ENCODE peak calls at places on chromosome 20, in five cellular contexts. C is pancreas, U is psoas muscle, J is GM12878, B is AG04450. I is an unnamed sample.

GRCh38 chr20:31605902-31606677 is 1.0 kb downstream of the ID1 start:
- DNase-seq in C (no peak), U (peak; percentile 56), J (no peak), B (no peak), I (no peak)

GRCh38 chr20:36929290-36929689 is 22.2 kb downstream of the SAMHD1 start:
- DNase-seq in C (no peak), U (no peak), J (no peak), B (no peak), I (no peak)

GRCh38 chr20:38270869-38271608 is 10.5 kb upstream of the KIAA1755 start:
- DNase-seq in C (no peak), U (peak; percentile 73), J (no peak), B (peak; percentile 92), I (peak; percentile 84)

GRCh38 chr20:49276895-49277785 is 717 bp downstream of the ZNFX1 start:
- DNase-seq in C (peak; percentile 44), U (peak; percentile 68), J (no peak), B (no peak), I (no peak)

GRCh38 chr20:59039233-59039632 is 3.4 kb downstream of the PRELID3B start:
- DNase-seq in C (no peak), U (no peak), J (no peak), B (no peak), I (no peak)

GRCh38 chr20:61524956-61525666 is 273.1 kb downstream of the CDH4 start:
- DNase-seq in C (no peak), U (no peak), J (no peak), B (no peak), I (no peak)

GRCh38 chr20:53831812-53832211 is 238.2 kb upstream of the ZNF217 start:
- DNase-seq in C (no peak), U (no peak), J (no peak), B (no peak), I (no peak)

GRCh38 chr20:1894471-1894950 is 696 bp upstream of the SIRPA start:
- DNase-seq in C (peak; percentile 43), U (peak; percentile 85), J (no peak), B (no peak), I (no peak)

GRCh38 chr20:4817230-4817671 is 95.5 kb downstream of the PRND start:
- DNase-seq in C (no peak), U (no peak), J (no peak), B (no peak), I (no peak)

GRCh38 chr20:47392015-47392720 is 35.7 kb upstream of the ZMYND8 start:
- DNase-seq in C (no peak), U (no peak), J (no peak), B (peak; percentile 82), I (peak; percentile 99)

GRCh38 chr20:7171911-7172310 is 404.4 kb downstream of the BMP2 start:
- DNase-seq in C (no peak), U (no peak), J (no peak), B (no peak), I (no peak)

GRCh38 chr20:11849976-11850670 is 67.6 kb upstream of the BTBD3 start:
- DNase-seq in C (no peak), U (peak; percentile 46), J (no peak), B (no peak), I (no peak)

GRCh38 chr20:40718214-40718949 is 29.3 kb upstream of the MAFB start:
- DNase-seq in C (no peak), U (no peak), J (no peak), B (no peak), I (no peak)

GRCh38 chr20:3175270-3175669 is 1.9 kb upstream of the LZTS3 start:
- DNase-seq in C (no peak), U (no peak), J (no peak), B (no peak), I (no peak)

GRCh38 chr20:37237656-37238055 is 24.0 kb downstream of the GHRH start:
- DNase-seq in C (no peak), U (no peak), J (no peak), B (no peak), I (no peak)

GRCh38 chr20:50274570-50275430 is 84.2 kb downstream of the CEBPB start:
- DNase-seq in C (no peak), U (peak; percentile 87), J (no peak), B (no peak), I (no peak)

GRCh38 chr20:2696646-2697045 is 4.1 kb downstream of the EBF4 start:
- DNase-seq in C (no peak), U (no peak), J (no peak), B (no peak), I (no peak)

GRCh38 chr20:48034754-48035153 is 249.5 kb upstream of the SULF2 start:
- DNase-seq in C (no peak), U (no peak), J (no peak), B (no peak), I (no peak)

GRCh38 chr20:2700913-2701620 is 8.5 kb downstream of the EBF4 start:
- DNase-seq in C (no peak), U (no peak), J (no peak), B (no peak), I (no peak)

GRCh38 chr20:45405566-45406259 is 2.4 kb upstream of the DBNDD2 start:
- DNase-seq in C (no peak), U (peak; percentile 63), J (no peak), B (no peak), I (no peak)

GRCh38 chr20:17530716-17531536 is at the start of gene BFSP1:
- DNase-seq in C (peak; percentile 84), U (peak; percentile 69), J (no peak), B (no peak), I (no peak)
- TF ChIP-seq CTCF in C (no peak), U (peak; percentile 7), J (no peak), B (no peak), I (no peak)

GRCh38 chr20:52812231-52812847 is 159.8 kb upstream of the TSHZ2 start:
- DNase-seq in C (no peak), U (no peak), J (no peak), B (no peak), I (no peak)
- TF ChIP-seq CTCF in C (no peak), U (no peak), J (no peak), B (no peak), I (no peak)

DNA sequence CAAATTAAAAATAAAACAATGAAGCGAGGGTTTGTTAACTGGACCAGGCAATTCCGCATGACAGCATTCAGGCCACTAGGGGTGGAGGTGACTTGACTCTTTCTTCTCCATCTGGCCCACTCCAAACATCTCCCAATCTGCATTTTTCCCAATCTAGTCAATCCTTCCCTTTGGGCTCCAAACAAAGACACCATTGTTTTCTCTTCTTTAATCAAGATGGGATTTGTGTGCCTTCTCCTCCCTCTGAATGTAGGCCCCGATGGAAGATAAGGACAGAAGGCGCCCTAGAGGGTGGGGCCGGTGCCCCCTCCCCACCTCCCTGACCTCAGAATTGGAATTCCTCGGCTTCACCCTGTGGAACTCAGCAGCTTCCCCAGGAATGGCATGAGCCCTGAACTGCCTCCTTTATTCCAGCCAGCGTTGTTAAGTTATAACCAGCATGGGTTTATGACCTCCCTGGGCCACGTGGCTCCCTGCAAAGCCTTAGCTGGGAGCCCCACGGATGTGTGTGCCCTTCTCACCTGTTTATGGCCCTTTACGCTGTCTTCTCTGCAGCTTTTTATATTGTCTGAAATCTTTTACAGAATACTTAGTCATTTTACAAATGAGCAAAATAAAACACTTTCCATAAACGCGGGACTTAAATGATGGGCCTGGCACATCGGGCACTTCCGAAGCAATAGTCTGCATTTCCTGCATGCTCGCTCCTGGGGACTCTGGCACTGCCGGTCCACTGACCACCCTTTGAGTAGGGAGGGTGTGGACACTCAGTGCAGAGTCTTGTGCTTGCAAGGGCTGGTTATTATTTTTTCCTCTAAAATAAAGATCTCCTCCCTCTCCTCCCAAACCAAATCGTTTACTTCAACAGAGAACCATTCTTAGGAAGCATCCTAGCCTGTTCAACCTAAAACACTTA is 24.5 kb downstream of the OVOL2 start:
- DNase-seq in C (no peak), U (no peak), J (no peak), B (no peak), I (no peak)
- TF ChIP-seq CTCF in C (no peak), U (no peak), J (no peak), B (no peak), I (no peak)

GRCh38 chr20:10178091-10178490 is 40.5 kb upstream of the SNAP25 start:
- DNase-seq in C (no peak), U (no peak), J (no peak), B (no peak), I (no peak)

GRCh38 chr20:10178727-10179313 is 39.8 kb upstream of the SNAP25 start:
- DNase-seq in C (no peak), U (no peak), J (no peak), B (no peak), I (no peak)

GRCh38 chr20:10177326-10177725 is 41.3 kb upstream of the SNAP25 start:
- DNase-seq in C (no peak), U (no peak), J (no peak), B (no peak), I (no peak)

GRCh38 chr20:10179574-10180298 is 38.9 kb upstream of the SNAP25 start:
- DNase-seq in C (no peak), U (no peak), J (no peak), B (no peak), I (no peak)
- TF ChIP-seq CTCF in C (no peak), U (peak; percentile 5), J (peak; percentile 33), B (peak; percentile 63), I (peak; percentile 62)

GRCh38 chr20:44056010-44056698 is 130.8 kb downstream of the JPH2 start:
- DNase-seq in C (no peak), U (no peak), J (no peak), B (no peak), I (no peak)
- TF ChIP-seq CTCF in C (no peak), U (peak; percentile 52), J (peak; percentile 38), B (peak; percentile 35), I (peak; percentile 51)

GRCh38 chr20:60294627-60295026 is 336.4 kb downstream of the CDH26 start:
- DNase-seq in C (no peak), U (no peak), J (no peak), B (no peak), I (no peak)

GRCh38 chr20:60297649-60298048 is 339.4 kb downstream of the CDH26 start:
- DNase-seq in C (no peak), U (no peak), J (no peak), B (no peak), I (no peak)

GRCh38 chr20:60295214-60295613 is 337.0 kb downstream of the CDH26 start:
- DNase-seq in C (no peak), U (no peak), J (no peak), B (no peak), I (no peak)

DNA sequence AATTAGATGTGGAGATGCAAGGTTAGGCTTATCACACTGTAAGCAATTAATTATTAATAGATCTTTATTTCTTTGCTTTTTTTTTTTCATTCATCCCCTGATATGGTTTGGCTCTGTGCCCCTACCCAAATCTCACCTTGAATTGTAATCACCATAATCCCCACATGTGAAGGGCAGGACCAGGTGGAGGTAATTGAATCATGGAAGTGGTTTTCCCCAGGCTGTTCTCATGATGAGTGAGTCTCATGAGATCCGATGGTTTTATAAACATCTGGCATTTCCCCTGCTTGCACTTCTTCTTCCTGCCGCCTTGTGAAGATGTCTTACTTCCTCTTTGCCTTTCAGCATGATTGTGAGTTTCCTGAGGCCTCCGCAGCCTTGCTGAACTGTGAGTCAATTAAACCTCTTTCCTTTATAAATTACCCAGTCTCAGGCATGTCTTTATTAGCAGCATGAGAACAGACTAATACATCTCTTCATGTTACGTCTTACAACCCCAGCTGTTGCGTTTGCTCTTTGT is 333.8 kb downstream of the CDH26 start:
- DNase-seq in C (no peak), U (no peak), J (no peak), B (no peak), I (no peak)
- TF ChIP-seq CTCF in C (no peak), U (no peak), J (no peak), B (no peak), I (no peak)

GRCh38 chr20:43189614-43190331 is at the start of gene PTPRT:
- DNase-seq in C (no peak), U (no peak), J (no peak), B (no peak), I (no peak)
- TF ChIP-seq CTCF in C (no peak), U (no peak), J (no peak), B (no peak), I (no peak)

GRCh38 chr20:57435498-57436222 is 44.5 kb downstream of the RBM38 start:
- DNase-seq in C (peak; percentile 84), U (peak; percentile 90), J (no peak), B (no peak), I (no peak)
- TF ChIP-seq CTCF in C (no peak), U (no peak), J (no peak), B (no peak), I (no peak)